ENCODE peak calls at places on chromosomes 4 and X, in five cellular contexts. E is BE2C, B is cardiac muscle cell, X is tibial artery, U is left lung. L is an unnamed sample.

GRCh38 chrX:123731258-123731986 is 1.4 kb downstream of the THOC2 start:
- DNase-seq in E (peak), B (peak), X (no peak), U (peak), L (peak)

GRCh38 chrX:139106111-139106510 is 394.6 kb upstream of the FGF13 start:
- DNase-seq in E (no peak), B (no peak), X (no peak), U (no peak), L (no peak)

GRCh38 chrX:49844622-49845021 is 15.5 kb downstream of the PAGE4 start:
- DNase-seq in E (no peak), B (no peak), X (no peak), U (no peak), L (no peak)

GRCh38 chrX:104330966-104331365 is 76.2 kb upstream of the ESX1 start:
- DNase-seq in E (no peak), B (no peak), X (no peak), U (no peak), L (no peak)

GRCh38 chr4:140884431-140885058 is 128.4 kb upstream of the TBC1D9 start:
- DNase-seq in E (peak), B (peak), X (no peak), U (no peak), L (peak)

GRCh38 chrX:139178980-139179379 is 351.6 kb upstream of the F9 start:
- DNase-seq in E (no peak), B (no peak), X (no peak), U (no peak), L (no peak)

GRCh38 chr4:101346312-101346561 is 1.1 kb downstream of the PPP3CA start:
- DNase-seq in E (no peak), B (no peak), X (no peak), U (no peak), L (no peak)

GRCh38 chr4:153974452-153974851 is 185.6 kb upstream of the SFRP2 start:
- DNase-seq in E (no peak), B (no peak), X (no peak), U (no peak), L (no peak)

GRCh38 chr4:121358473-121358872 is 22.3 kb downstream of the QRFPR start:
- DNase-seq in E (no peak), B (no peak), X (no peak), U (no peak), L (no peak)

GRCh38 chr4:56861365-56861764 is 39.9 kb upstream of the SPINK2 start:
- DNase-seq in E (peak), B (peak), X (no peak), U (no peak), L (peak)

GRCh38 chr4:126986828-126987227 is 645.9 kb upstream of the INTU start:
- DNase-seq in E (no peak), B (no peak), X (no peak), U (no peak), L (no peak)

DNA sequence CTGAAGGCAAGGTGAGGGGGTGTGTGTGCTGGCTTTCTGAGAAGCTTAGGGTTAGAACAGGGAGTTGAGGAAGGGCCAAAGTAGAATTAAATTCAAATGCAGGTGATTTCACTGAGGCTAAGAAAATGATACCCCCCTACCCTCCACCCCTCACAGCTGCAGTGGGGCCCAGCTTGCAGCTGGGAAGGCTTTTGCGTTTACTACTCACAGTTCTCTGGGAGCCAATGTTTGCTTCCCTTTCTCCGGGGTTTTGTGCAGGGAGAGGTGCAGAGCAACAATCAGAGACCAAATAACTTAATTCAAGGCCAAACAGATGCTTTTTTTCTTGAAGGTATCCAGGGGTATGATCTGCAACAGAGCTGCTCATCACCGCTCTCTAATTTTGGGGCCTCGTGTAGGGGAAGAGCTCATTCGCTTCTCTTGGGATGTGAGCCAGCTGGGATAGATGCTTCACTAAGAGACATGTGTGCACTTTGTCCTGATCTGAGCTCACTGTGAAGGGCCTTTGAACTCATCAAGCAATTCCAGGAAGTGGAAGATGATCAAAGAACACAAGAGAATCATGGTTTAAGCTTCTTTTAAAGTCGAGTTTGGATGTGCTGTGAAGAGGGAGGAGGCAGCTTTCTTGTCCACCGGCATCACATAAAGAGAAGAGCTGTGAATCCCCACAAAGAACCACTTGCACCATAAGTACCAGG is 122.7 kb upstream of the C1GALT1C1 start:
- DNase-seq in E (no peak), B (no peak), X (no peak), U (no peak), L (no peak)
- H3K4me3 ChIP-seq in E (no peak), B (no peak), X (no peak), U (no peak), L (no peak)

GRCh38 chr4:90357117-90357710 is 230.0 kb downstream of the CCSER1 start:
- DNase-seq in E (no peak), B (peak), X (no peak), U (no peak), L (peak)
- TF ChIP-seq CTCF in E (peak), B (peak), X (peak), U (no peak), L (peak)

GRCh38 chrX:48676893-48677270 is 6.7 kb upstream of the WAS start:
- DNase-seq in E (no peak), B (no peak), X (no peak), U (no peak), L (peak)

GRCh38 chrX:48683411-48683982 is at the start of gene WAS:
- DNase-seq in E (no peak), B (no peak), X (no peak), U (no peak), L (peak)

GRCh38 chrX:48681539-48682183 is 1.9 kb upstream of the WAS start:
- DNase-seq in E (no peak), B (no peak), X (no peak), U (no peak), L (no peak)

GRCh38 chrX:48676106-48676892 is 7.3 kb upstream of the WAS start:
- DNase-seq in E (peak), B (peak), X (peak), U (peak), L (peak)

GRCh38 chrX:48677456-48678030 is 6.1 kb upstream of the WAS start:
- DNase-seq in E (no peak), B (no peak), X (no peak), U (no peak), L (no peak)
- H3K4me3 ChIP-seq in E (peak), B (peak), X (peak), U (peak), L (peak)

DNA sequence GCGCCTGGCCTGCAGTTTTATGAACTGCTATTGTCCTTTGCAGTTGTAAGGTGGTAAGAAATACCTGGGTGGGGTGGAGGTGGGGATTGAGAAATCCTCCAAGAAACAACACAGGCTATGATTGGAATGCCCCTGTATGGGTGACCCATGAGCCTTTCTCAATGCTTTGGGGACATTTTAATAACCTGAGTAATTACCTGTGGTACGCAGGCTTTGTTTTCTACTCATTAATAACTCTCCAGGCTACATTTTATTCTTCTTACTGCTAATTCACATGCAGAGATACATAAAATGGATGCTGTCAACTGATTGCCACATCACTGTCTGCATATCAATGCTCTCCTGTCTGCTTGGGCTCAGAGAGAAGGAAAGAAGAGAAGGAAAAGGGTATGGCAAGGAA is 41.8 kb downstream of the PHEX start:
- DNase-seq in E (no peak), B (no peak), X (no peak), U (no peak), L (no peak)
- TF ChIP-seq CTCF in E (no peak), B (no peak), X (no peak), U (no peak), L (no peak)

DNA sequence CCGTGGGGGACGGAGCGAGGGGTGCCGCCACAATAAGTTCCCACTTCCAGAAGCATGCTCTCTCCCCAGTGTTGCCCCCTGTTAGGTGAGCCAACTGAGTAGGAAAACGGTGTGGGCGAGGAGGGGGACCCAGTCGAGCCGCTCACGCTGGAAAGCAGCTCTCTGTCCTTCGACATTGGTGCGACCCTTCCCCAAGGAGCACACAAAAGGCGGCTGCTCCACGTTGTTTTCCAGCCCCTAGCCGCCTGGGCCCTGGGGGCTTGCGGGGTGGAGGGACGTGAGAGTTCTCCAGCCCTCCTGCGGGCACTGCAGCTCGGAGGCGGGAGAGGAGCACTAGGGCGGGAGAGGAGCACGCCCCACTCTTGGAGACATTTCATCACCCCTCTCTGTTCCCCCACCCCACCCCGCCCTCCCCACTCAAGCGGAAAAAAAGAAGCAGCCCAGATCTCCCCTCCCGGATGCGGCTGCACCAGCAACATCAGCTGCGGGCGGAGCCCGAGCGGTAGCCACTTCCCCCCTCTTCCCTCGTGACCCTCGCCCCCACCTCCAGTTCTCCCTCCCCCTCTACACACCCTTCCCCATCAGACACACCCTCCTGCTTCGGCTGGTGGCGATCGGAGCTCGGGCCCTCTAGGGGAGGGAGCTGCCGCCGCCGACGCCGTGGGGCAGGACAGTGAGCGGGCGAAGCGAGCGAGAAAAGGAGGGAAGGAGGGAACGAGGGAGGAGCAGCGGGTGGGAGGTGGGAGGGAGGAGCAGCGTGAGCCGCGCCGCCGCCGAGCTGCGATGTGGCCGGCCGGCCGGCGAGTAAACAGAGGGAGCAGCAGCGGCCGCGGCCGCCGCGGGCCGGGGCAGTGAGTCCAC is at the start of gene DOCK11:
- DNase-seq in E (peak), B (peak), X (peak), U (peak), L (peak)
- H3K4me3 ChIP-seq in E (peak), B (peak), X (peak), U (peak), L (peak)